ENCODE peak calls at places on chromosomes 6 and 20, in nine cellular contexts. X is choroid plexus epithelial cell, B is IMR-90, O is psoas muscle, D is K562, I is AG09319, L is WTC11, Q is fibroblast of lung, K is endothelial cell of umbilical vein. A is an unnamed sample.

GRCh38 chr20:10398834-10399369 is 35.1 kb downstream of the MKKS start:
- DNase-seq in X (no peak), B (no peak), O (no peak), D (no peak), I (no peak), L (no peak), Q (no peak), K (no peak), A (no peak)

GRCh38 chr6:31701666-31702420 is 1.3 kb downstream of the ABHD16A start:
- DNase-seq in X (peak), B (peak), O (peak), D (no peak), I (no peak), L (no peak), Q (peak), K (peak), A (peak)

GRCh38 chr20:46512943-46513844 is at the start of gene ZNF334:
- DNase-seq in X (peak), B (peak), O (peak), D (peak), I (no peak), L (peak), Q (peak), K (no peak), A (peak)

GRCh38 chr6:7139835-7140470 is 32.2 kb downstream of the RREB1 start:
- DNase-seq in X (no peak), B (no peak), O (no peak), D (no peak), I (no peak), L (no peak), Q (no peak), K (no peak), A (no peak)

GRCh38 chr20:63737940-63738686 is 1.5 kb upstream of the SLC2A4RG start:
- DNase-seq in X (no peak), B (no peak), O (no peak), D (peak), I (no peak), L (peak), Q (no peak), K (no peak), A (no peak)

GRCh38 chr20:35319206-35320197 is 27.3 kb upstream of the FAM83C start:
- DNase-seq in X (peak), B (peak), O (no peak), D (peak), I (no peak), L (no peak), Q (peak), K (peak), A (peak)

GRCh38 chr6:142321451-142321850 is 19.6 kb downstream of the ADGRG6 start:
- DNase-seq in X (no peak), B (no peak), O (no peak), D (no peak), I (no peak), L (no peak), Q (no peak), K (no peak), A (no peak)

GRCh38 chr20:46330831-46331371 is 22.6 kb upstream of the CDH22 start:
- DNase-seq in X (no peak), B (no peak), O (no peak), D (no peak), I (no peak), L (no peak), Q (no peak), K (no peak), A (no peak)

GRCh38 chr6:45415315-45415714 is 37.6 kb upstream of the SUPT3H start:
- DNase-seq in X (peak), B (no peak), O (no peak), D (no peak), I (no peak), L (peak), Q (no peak), K (no peak), A (no peak)

GRCh38 chr6:14711056-14711703 is 534.7 kb upstream of the JARID2 start:
- DNase-seq in X (peak), B (peak), O (no peak), D (peak), I (no peak), L (peak), Q (peak), K (no peak), A (peak)

GRCh38 chr6:161218222-161218621 is 55.6 kb downstream of the AGPAT4 start:
- DNase-seq in X (peak), B (no peak), O (no peak), D (no peak), I (no peak), L (no peak), Q (no peak), K (no peak), A (no peak)

GRCh38 chr6:21053612-21054011 is 519.4 kb downstream of the CDKAL1 start:
- DNase-seq in X (peak), B (peak), O (no peak), D (no peak), I (no peak), L (no peak), Q (peak), K (peak), A (peak)

GRCh38 chr6:82333781-82334180 is 29.8 kb upstream of the TPBG start:
- DNase-seq in X (no peak), B (no peak), O (no peak), D (no peak), I (no peak), L (no peak), Q (no peak), K (no peak), A (no peak)

GRCh38 chr6:170459451-170459850 is 93.7 kb downstream of the PSMB1 start:
- DNase-seq in X (peak), B (peak), O (peak), D (no peak), I (no peak), L (no peak), Q (peak), K (peak), A (peak)

GRCh38 chr6:170073846-170074245 is 217.0 kb downstream of the DLL1 start:
- DNase-seq in X (no peak), B (no peak), O (no peak), D (no peak), I (no peak), L (no peak), Q (no peak), K (no peak), A (no peak)

GRCh38 chr20:34875657-34876160 is 703 bp upstream of the ACSS2 start:
- DNase-seq in X (no peak), B (no peak), O (no peak), D (no peak), I (no peak), L (no peak), Q (no peak), K (no peak), A (no peak)

GRCh38 chr6:132763269-132763668 is 5.6 kb upstream of the VNN2 start:
- DNase-seq in X (no peak), B (no peak), O (no peak), D (no peak), I (no peak), L (no peak), Q (no peak), K (no peak), A (no peak)

GRCh38 chr20:62741191-62741676 is 32.6 kb downstream of the NTSR1 start:
- DNase-seq in X (peak), B (no peak), O (no peak), D (no peak), I (no peak), L (peak), Q (no peak), K (peak), A (peak)

GRCh38 chr20:49351775-49352174 is 73.9 kb upstream of the ZNFX1 start:
- DNase-seq in X (no peak), B (no peak), O (no peak), D (no peak), I (no peak), L (no peak), Q (no peak), K (no peak), A (no peak)

GRCh38 chr6:110547266-110547964 is 71.0 kb upstream of the SLC22A16 start:
- DNase-seq in X (peak), B (peak), O (no peak), D (no peak), I (no peak), L (no peak), Q (no peak), K (no peak), A (peak)

GRCh38 chr6:44043479-44044153 is 83.6 kb downstream of the MRPL14 start:
- DNase-seq in X (no peak), B (peak), O (no peak), D (peak), I (no peak), L (peak), Q (peak), K (no peak), A (peak)

GRCh38 chr20:58515240-58516212 is at the start of gene APCDD1L:
- DNase-seq in X (peak), B (peak), O (no peak), D (peak), I (no peak), L (no peak), Q (peak), K (no peak), A (peak)

GRCh38 chr20:24842591-24843442 is 106.3 kb upstream of the CST7 start:
- DNase-seq in X (no peak), B (no peak), O (no peak), D (no peak), I (no peak), L (no peak), Q (no peak), K (no peak), A (no peak)

GRCh38 chr6:44661221-44661609 is 273.7 kb downstream of the CDC5L start:
- DNase-seq in X (peak), B (no peak), O (no peak), D (no peak), I (peak), L (no peak), Q (no peak), K (no peak), A (no peak)

GRCh38 chr20:53679597-53680309 is 86.1 kb upstream of the ZNF217 start:
- DNase-seq in X (no peak), B (no peak), O (no peak), D (no peak), I (no peak), L (no peak), Q (no peak), K (no peak), A (no peak)

GRCh38 chr6:109008951-109009760 is 85.5 kb downstream of the SESN1 start:
- DNase-seq in X (peak), B (peak), O (peak), D (peak), I (peak), L (peak), Q (peak), K (peak), A (peak)
- TF ChIP-seq CTCF in X (no peak), B (no peak), O (peak), D (no peak), I (no peak), L (no peak), Q (no peak), K (no peak), A (peak)

GRCh38 chr20:1824177-1824576 is 71.0 kb upstream of the SIRPA start:
- DNase-seq in X (no peak), B (no peak), O (no peak), D (no peak), I (no peak), L (no peak), Q (no peak), K (no peak), A (no peak)

GRCh38 chr20:1823421-1823892 is 71.8 kb upstream of the SIRPA start:
- DNase-seq in X (no peak), B (no peak), O (no peak), D (no peak), I (no peak), L (no peak), Q (no peak), K (no peak), A (no peak)

GRCh38 chr20:1820137-1821074 is 74.8 kb upstream of the SIRPA start:
- DNase-seq in X (peak), B (peak), O (no peak), D (no peak), I (no peak), L (no peak), Q (peak), K (no peak), A (peak)

GRCh38 chr20:1824834-1825233 is 70.4 kb upstream of the SIRPA start:
- DNase-seq in X (no peak), B (no peak), O (no peak), D (no peak), I (no peak), L (no peak), Q (no peak), K (peak), A (no peak)

GRCh38 chr20:1822564-1823420 is 72.4 kb upstream of the SIRPA start:
- DNase-seq in X (peak), B (peak), O (no peak), D (peak), I (no peak), L (no peak), Q (no peak), K (no peak), A (peak)
- TF ChIP-seq CTCF in X (peak), B (no peak), O (no peak), D (no peak), I (no peak), L (no peak), Q (no peak), K (no peak), A (no peak)

GRCh38 chr6:166514196-166514595 is 72.3 kb downstream of the RAMACL start:
- DNase-seq in X (no peak), B (peak), O (no peak), D (no peak), I (no peak), L (no peak), Q (no peak), K (no peak), A (no peak)

GRCh38 chr6:166516256-166516655 is 70.2 kb downstream of the RAMACL start:
- DNase-seq in X (no peak), B (peak), O (no peak), D (no peak), I (no peak), L (no peak), Q (peak), K (no peak), A (no peak)

GRCh38 chr6:166512567-166512966 is 73.9 kb downstream of the RAMACL start:
- DNase-seq in X (no peak), B (no peak), O (no peak), D (no peak), I (no peak), L (no peak), Q (no peak), K (no peak), A (no peak)

GRCh38 chr6:166511316-166511715 is 75.2 kb downstream of the RAMACL start:
- DNase-seq in X (no peak), B (no peak), O (no peak), D (no peak), I (no peak), L (no peak), Q (no peak), K (no peak), A (no peak)

DNA sequence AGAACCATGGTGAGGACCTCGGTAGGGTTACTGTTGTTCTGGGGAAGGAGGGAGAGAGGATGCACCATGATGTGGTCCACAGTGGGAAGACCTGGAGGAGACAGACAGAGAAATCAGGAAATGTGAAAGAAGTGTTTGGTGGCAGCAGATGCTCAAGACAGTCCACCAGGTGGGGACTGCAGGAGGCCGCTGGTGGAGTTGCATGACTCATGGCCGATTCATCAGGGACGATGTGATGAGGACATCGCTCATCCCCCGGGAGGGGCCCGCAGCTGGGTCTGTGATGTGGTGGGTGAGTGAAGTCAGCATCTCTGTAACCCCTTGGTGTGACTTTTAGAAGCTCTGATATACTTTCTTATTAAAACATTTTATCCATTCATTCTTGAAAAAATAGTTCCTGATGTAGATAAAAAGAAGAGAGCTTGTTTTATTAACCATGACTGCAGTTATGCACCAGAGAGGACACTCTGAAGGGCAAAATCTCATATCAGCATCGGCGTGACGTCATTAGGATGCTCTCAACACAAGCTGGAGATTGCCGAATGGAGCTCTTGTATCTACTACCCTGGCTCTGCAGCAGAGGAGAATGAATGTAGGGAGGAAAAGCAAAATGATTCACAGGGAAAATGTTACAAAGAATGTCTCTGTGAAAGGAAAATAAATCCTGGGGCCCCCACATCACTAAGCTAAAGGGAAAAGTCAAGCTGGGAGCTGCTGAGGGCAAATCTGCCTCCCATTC is 71.2 kb downstream of the RAMACL start:
- DNase-seq in X (peak), B (peak), O (peak), D (peak), I (peak), L (no peak), Q (peak), K (peak), A (peak)
- TF ChIP-seq CTCF in X (peak), B (peak), O (peak), D (no peak), I (peak), L (no peak), Q (peak), K (peak), A (peak)

GRCh38 chr6:129978148-129978916 is 40.0 kb upstream of the L3MBTL3 start:
- DNase-seq in X (no peak), B (no peak), O (no peak), D (no peak), I (no peak), L (no peak), Q (no peak), K (no peak), A (no peak)

GRCh38 chr6:129980821-129981220 is 37.6 kb upstream of the L3MBTL3 start:
- DNase-seq in X (no peak), B (no peak), O (no peak), D (no peak), I (no peak), L (no peak), Q (no peak), K (no peak), A (no peak)

DNA sequence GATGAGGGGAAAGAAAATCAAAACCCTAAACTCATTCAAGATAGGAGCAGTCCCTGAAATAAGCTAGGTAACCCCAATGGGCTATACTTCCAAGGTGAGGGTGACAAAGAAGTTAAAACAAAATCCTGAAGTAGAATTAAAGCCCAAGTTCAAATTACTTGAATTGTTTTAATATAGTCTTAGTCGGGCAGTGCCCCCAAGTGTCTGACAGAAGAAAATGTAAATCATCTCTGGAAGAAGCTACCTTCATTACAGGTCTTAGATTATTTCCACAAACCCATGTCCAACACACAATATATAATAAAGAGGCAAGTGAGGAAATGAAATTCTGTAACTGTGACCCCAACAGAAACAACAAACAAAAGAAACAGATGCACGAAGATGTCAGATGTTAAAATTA is 36.8 kb upstream of the L3MBTL3 start:
- DNase-seq in X (peak), B (peak), O (no peak), D (no peak), I (no peak), L (no peak), Q (peak), K (peak), A (peak)
- TF ChIP-seq CTCF in X (peak), B (peak), O (no peak), D (no peak), I (peak), L (no peak), Q (peak), K (no peak), A (no peak)

GRCh38 chr6:55293116-55293515 is 34.2 kb upstream of the GFRAL start:
- DNase-seq in X (peak), B (peak), O (no peak), D (no peak), I (no peak), L (no peak), Q (peak), K (no peak), A (peak)
- TF ChIP-seq CTCF in X (peak), B (peak), O (no peak), D (no peak), I (peak), L (peak), Q (peak), K (peak), A (peak)

DNA sequence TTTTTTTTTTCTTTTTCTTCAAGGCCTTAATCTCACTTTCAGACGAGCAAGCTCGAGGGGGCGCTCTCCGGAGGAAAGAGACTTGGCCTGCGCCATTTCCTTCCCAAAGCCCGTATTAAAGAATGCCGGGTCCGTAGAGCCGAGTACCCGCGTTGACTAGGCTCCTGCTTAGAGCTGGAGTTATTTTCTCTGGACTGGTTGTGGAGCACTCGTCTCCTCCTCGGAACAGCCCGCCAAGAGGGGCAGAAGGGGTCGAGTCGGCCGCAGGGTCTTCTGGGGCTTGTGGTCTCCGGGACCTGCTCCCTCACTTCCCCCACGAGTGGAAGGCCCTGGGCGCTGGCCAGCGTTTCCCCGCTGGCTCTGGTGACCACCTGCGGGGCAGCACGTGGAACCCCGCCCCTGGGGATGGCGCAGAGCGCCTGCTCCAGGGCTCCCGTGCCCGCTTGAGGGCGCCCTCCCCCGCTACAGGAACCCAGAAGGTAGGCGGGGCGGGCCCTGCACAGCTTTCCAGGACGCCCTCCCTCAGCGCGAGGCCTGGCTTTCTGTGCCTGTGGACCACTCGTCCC is 2.7 kb upstream of the MEI4 start:
- DNase-seq in X (peak), B (no peak), O (peak), D (peak), I (no peak), L (peak), Q (no peak), K (peak), A (no peak)
- TF ChIP-seq CTCF in X (peak), B (peak), O (no peak), D (peak), I (no peak), L (peak), Q (no peak), K (peak), A (no peak)

DNA sequence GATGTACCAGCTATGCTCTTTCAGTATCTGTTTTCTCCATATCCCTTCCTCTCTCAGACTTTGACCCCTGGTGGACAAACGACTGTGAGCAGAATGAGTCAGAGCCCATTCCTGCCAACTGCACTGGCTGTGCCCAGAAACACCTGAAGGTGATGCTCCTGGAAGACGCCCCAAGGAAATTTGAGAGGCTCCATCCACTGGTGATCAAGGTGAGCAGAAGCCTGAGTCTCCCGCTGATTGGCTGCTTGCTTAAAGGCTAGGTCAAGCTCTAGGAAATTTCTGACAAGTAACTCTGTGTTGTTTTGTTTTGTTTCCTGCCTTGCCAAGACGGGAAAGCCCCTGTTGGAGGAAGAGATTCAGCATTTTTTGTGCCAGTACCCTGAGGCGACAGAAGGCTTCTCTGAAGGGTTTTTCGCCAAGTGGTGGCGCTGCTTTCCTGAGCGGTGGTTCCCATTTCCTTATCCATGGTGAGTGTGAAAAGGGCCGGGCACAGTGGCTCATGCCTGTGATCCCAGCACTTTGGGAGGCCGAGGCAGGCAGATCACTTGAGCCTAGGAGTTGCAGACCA is 28.6 kb downstream of the C6orf89 start:
- DNase-seq in X (peak), B (peak), O (no peak), D (no peak), I (no peak), L (peak), Q (peak), K (peak), A (peak)
- TF ChIP-seq CTCF in X (peak), B (peak), O (peak), D (no peak), I (peak), L (no peak), Q (peak), K (peak), A (peak)

A was measured in fibroblast of the aortic adventitia.